ENCODE peak calls at places on chromosomes 4 and X, in nine cellular contexts. V, P, W, U, K, N, C, M and X are unnamed samples.

GRCh38 chr4:80192937-80193336 is 4.4 kb upstream of the PRDM8 start:
- DNase-seq in N (no peak), P (no peak), W (no peak), C (peak), M (no peak), U (peak), K (peak), V (no peak), X (peak)

GRCh38 chr4:42954925-42955669 is 62.6 kb downstream of the GRXCR1 start:
- DNase-seq in M (no peak), K (no peak), P (no peak), U (no peak), N (no peak), W (no peak), C (no peak), V (no peak), X (no peak)

GRCh38 chr4:18846313-18846712 is 824.8 kb upstream of the LCORL start:
- DNase-seq in W (no peak), C (no peak), M (no peak), K (no peak), P (no peak), N (no peak), U (no peak), V (no peak), X (no peak)

GRCh38 chrX:104118765-104119164 is 6.4 kb downstream of the ZCCHC18 start:
- DNase-seq in M (no peak), K (no peak), V (no peak), P (no peak), C (no peak), N (no peak), W (no peak), U (no peak), X (no peak)

GRCh38 chrX:23792861-23793553 is 10.0 kb downstream of the SAT1 start:
- DNase-seq in P (no peak), U (no peak), C (no peak), W (no peak), V (no peak), K (peak), M (no peak), N (no peak), X (no peak)

GRCh38 chr4:7157666-7158065 is 34.7 kb upstream of the SORCS2 start:
- DNase-seq in C (no peak), U (no peak), P (no peak), W (no peak), K (no peak), M (no peak), V (no peak), N (peak), X (no peak)

GRCh38 chr4:122930877-122931276 is 8.5 kb upstream of the NUDT6 start:
- DNase-seq in P (no peak), U (peak), W (no peak), N (no peak), M (no peak), K (peak), V (no peak), C (peak), X (peak)

GRCh38 chrX:151982217-151982616 is 7.7 kb upstream of the GABRE start:
- DNase-seq in V (no peak), N (no peak), W (no peak), U (peak), C (peak), P (no peak), K (peak), M (no peak), X (peak)

GRCh38 chrX:11381464-11381863 is 88.3 kb downstream of the AMELX start:
- DNase-seq in V (no peak), U (peak), K (peak), W (no peak), P (no peak), M (no peak), C (peak), N (peak), X (no peak)

GRCh38 chrX:69618803-69619202 is 2.9 kb downstream of the EDA start:
- DNase-seq in P (no peak), U (peak), K (no peak), W (no peak), M (no peak), N (peak), V (no peak), C (peak), X (no peak)

GRCh38 chr4:53943345-53944085 is 120.9 kb downstream of the CHIC2 start:
- DNase-seq in P (no peak), W (no peak), K (peak), U (peak), C (peak), M (no peak), V (no peak), N (no peak), X (peak)

GRCh38 chr4:142474398-142475087 is 371.6 kb downstream of the INPP4B start:
- DNase-seq in P (no peak), K (no peak), V (no peak), N (no peak), U (peak), M (no peak), W (no peak), C (no peak), X (no peak)

GRCh38 chrX:53287493-53288138 is 6.2 kb upstream of the IQSEC2 start:
- DNase-seq in C (peak), N (peak), U (peak), W (no peak), V (peak), P (peak), M (no peak), K (peak), X (peak)

GRCh38 chr4:32249040-32249439 is 1528.9 kb downstream of the PCDH7 start:
- DNase-seq in V (no peak), P (no peak), W (no peak), M (no peak), N (no peak), C (no peak), U (no peak), K (no peak), X (no peak)

GRCh38 chr4:19177616-19178015 is 1074.1 kb upstream of the SLIT2 start:
- DNase-seq in V (no peak), K (peak), W (no peak), M (no peak), C (no peak), U (no peak), N (no peak), P (no peak), X (peak)

GRCh38 chrX:116009871-116010710 is 160.5 kb upstream of the AGTR2 start:
- DNase-seq in M (no peak), K (no peak), U (peak), V (no peak), W (no peak), P (no peak), C (no peak), N (no peak), X (no peak)

GRCh38 chrX:10245219-10245618 is 88.4 kb downstream of the CLCN4 start:
- DNase-seq in V (no peak), C (no peak), W (no peak), K (no peak), P (no peak), U (no peak), M (no peak), N (no peak), X (no peak)

GRCh38 chrX:78455901-78456300 is 128.5 kb upstream of the CYSLTR1 start:
- DNase-seq in N (no peak), W (no peak), U (peak), K (peak), P (no peak), M (no peak), C (no peak), V (no peak), X (peak)